ENCODE peak calls at places on chromosome 1, in nine cellular contexts. O is NAMALWA, N is NCI-H2081, S is heart left ventricle, Y is NCI-H1092, W is endothelial cell, E is ureter, I is activated T-cell treated with anti-CD3 and anti-CD28 coated beads for 24 hours, H is fibroblast of the aortic adventitia. R is an unnamed sample.

GRCh38 chr1:162161921-162162550 is 92.5 kb downstream of the NOS1AP start:
- DNase-seq in O (no peak), N (no peak), S (no peak), Y (no peak), W (no peak), E (no peak), I (no peak), H (no peak), R (no peak)

GRCh38 chr1:97144527-97144926 is 422.9 kb downstream of the PTBP2 start:
- DNase-seq in O (no peak), N (no peak), S (no peak), Y (no peak), W (no peak), E (no peak), I (no peak), H (peak), R (no peak)

GRCh38 chr1:160189649-160190625 is at the start of gene CASQ1:
- DNase-seq in O (no peak), N (no peak), S (peak), Y (no peak), W (no peak), E (no peak), I (no peak), H (peak), R (no peak)

GRCh38 chr1:94083653-94084052 is 37.3 kb downstream of the ABCA4 start:
- DNase-seq in O (no peak), N (no peak), S (no peak), Y (no peak), W (no peak), E (no peak), I (no peak), H (no peak), R (no peak)

GRCh38 chr1:3923378-3924185 is 23.5 kb upstream of the C1orf174 start:
- DNase-seq in O (no peak), N (no peak), S (no peak), Y (no peak), W (no peak), E (no peak), I (no peak), H (no peak), R (no peak)

GRCh38 chr1:185681034-185681633 is 53.1 kb upstream of the HMCN1 start:
- DNase-seq in O (peak), N (peak), S (no peak), Y (peak), W (peak), E (no peak), I (no peak), H (peak), R (peak)

GRCh38 chr1:90711696-90712095 is 5.4 kb downstream of the BARHL2 start:
- DNase-seq in O (no peak), N (no peak), S (no peak), Y (no peak), W (no peak), E (no peak), I (no peak), H (no peak), R (no peak)

GRCh38 chr1:54407957-54408700 is 1.9 kb upstream of the SSBP3 start:
- DNase-seq in O (no peak), N (no peak), S (no peak), Y (no peak), W (no peak), E (peak), I (no peak), H (peak), R (no peak)

GRCh38 chr1:116346943-116347673 is 25.9 kb upstream of the ATP1A1 start:
- DNase-seq in O (no peak), N (no peak), S (no peak), Y (no peak), W (no peak), E (no peak), I (no peak), H (no peak), R (no peak)